ENCODE peak calls at places on chromosomes 6 and 20, in seven cellular contexts. D is GM12865; Q is myocyte; C is NCI-H1105; H is CD4-positive, alpha-beta T cell; V is stimulated activated CD4-positive, alpha-beta T cell treated with anti-CD3 and anti-CD28 coated beads, TNF-alpha, amount 100 ng/mL, for 1 hour; O is anterior cingulate cortex. E is an unnamed sample.

GRCh38 chr6:65461121-65461520 is 245.9 kb downstream of the EYS start:
- DNase-seq in D (no peak), Q (no peak), C (no peak), H (no peak), V (no peak), O (no peak), E (no peak)

GRCh38 chr6:5061152-5061551 is 24.0 kb upstream of the PPP1R3G start:
- DNase-seq in D (no peak), Q (no peak), C (no peak), H (no peak), V (no peak), O (no peak), E (peak)

GRCh38 chr6:90025418-90026089 is 131.3 kb downstream of the GJA10 start:
- DNase-seq in D (no peak), Q (peak), C (no peak), H (no peak), V (no peak), O (no peak), E (peak)

GRCh38 chr20:577167-577791 is 32.8 kb downstream of the TCF15 start:
- DNase-seq in D (peak), Q (no peak), C (no peak), H (no peak), V (no peak), O (no peak), E (peak)

GRCh38 chr20:25018425-25018824 is 25.9 kb upstream of the APMAP start:
- DNase-seq in D (no peak), Q (no peak), C (no peak), H (no peak), V (no peak), O (no peak), E (no peak)

GRCh38 chr20:61502433-61502832 is 250.4 kb downstream of the CDH4 start:
- DNase-seq in D (no peak), Q (no peak), C (no peak), H (no peak), V (no peak), O (no peak), E (no peak)

GRCh38 chr6:69086689-69087088 is 451.6 kb downstream of the ADGRB3 start:
- DNase-seq in D (no peak), Q (no peak), C (no peak), H (no peak), V (no peak), O (no peak), E (no peak)

GRCh38 chr20:168876-169275 is 11.6 kb downstream of the DEFB127 start:
- DNase-seq in D (no peak), Q (no peak), C (no peak), H (no peak), V (no peak), O (no peak), E (no peak)

GRCh38 chr6:157276134-157276532 is 47.2 kb downstream of the TMEM242 start:
- DNase-seq in D (no peak), Q (no peak), C (no peak), H (no peak), V (no peak), O (no peak), E (no peak)

GRCh38 chr20:64076061-64076997 is 3.0 kb downstream of the RGS19 start:
- DNase-seq in D (no peak), Q (no peak), C (no peak), H (no peak), V (no peak), O (no peak), E (no peak)

GRCh38 chr6:65170273-65170672 is 536.8 kb downstream of the EYS start:
- DNase-seq in D (no peak), Q (no peak), C (no peak), H (no peak), V (no peak), O (no peak), E (no peak)

GRCh38 chr6:34692280-34692679 is 4.3 kb downstream of the ILRUN start:
- DNase-seq in D (no peak), Q (no peak), C (no peak), H (no peak), V (no peak), O (no peak), E (no peak)

GRCh38 chr20:46646659-46647380 is 4.4 kb downstream of the SLC13A3 start:
- DNase-seq in D (no peak), Q (peak), C (no peak), H (no peak), V (no peak), O (no peak), E (no peak)

GRCh38 chr6:30687659-30688431 is 1.4 kb upstream of the PPP1R18 start:
- DNase-seq in D (peak), Q (peak), C (peak), H (no peak), V (no peak), O (peak), E (no peak)

GRCh38 chr6:20706293-20707165 is 172.3 kb downstream of the CDKAL1 start:
- DNase-seq in D (no peak), Q (peak), C (peak), H (no peak), V (no peak), O (no peak), E (no peak)

GRCh38 chr6:131858765-131859490 is 51.1 kb downstream of the ENPP1 start:
- DNase-seq in D (no peak), Q (peak), C (no peak), H (no peak), V (no peak), O (no peak), E (no peak)

GRCh38 chr6:151191477-151191995 is 48.2 kb upstream of the AKAP12 start:
- DNase-seq in D (no peak), Q (no peak), C (no peak), H (no peak), V (no peak), O (no peak), E (no peak)

GRCh38 chr20:5774438-5774837 is 24.2 kb downstream of the SHLD1 start:
- DNase-seq in D (no peak), Q (no peak), C (no peak), H (no peak), V (no peak), O (no peak), E (no peak)

GRCh38 chr20:10675456-10675848 is 1.7 kb upstream of the JAG1 start:
- DNase-seq in D (no peak), Q (no peak), C (no peak), H (no peak), V (no peak), O (no peak), E (no peak)

GRCh38 chr20:51412991-51413471 is 129.5 kb downstream of the NFATC2 start:
- DNase-seq in D (no peak), Q (peak), C (no peak), H (no peak), V (no peak), O (no peak), E (no peak)

GRCh38 chr6:134539865-134540323 is 222.0 kb upstream of the SGK1 start:
- DNase-seq in D (no peak), Q (no peak), C (no peak), H (no peak), V (no peak), O (no peak), E (peak)

GRCh38 chr6:41546866-41547798 is 951 bp downstream of the FOXP4 start:
- DNase-seq in D (peak), Q (peak), C (peak), H (no peak), V (no peak), O (no peak), E (no peak)

GRCh38 chr6:168737481-168737880 is 296.5 kb downstream of the SMOC2 start:
- DNase-seq in D (no peak), Q (no peak), C (no peak), H (no peak), V (no peak), O (no peak), E (no peak)

GRCh38 chr6:161618816-161619454 is 345.1 kb upstream of the AGPAT4 start:
- DNase-seq in D (peak), Q (peak), C (no peak), H (no peak), V (no peak), O (peak), E (peak)

GRCh38 chr6:73547046-73547445 is 26.2 kb upstream of the EEF1A1 start:
- DNase-seq in D (no peak), Q (no peak), C (no peak), H (no peak), V (no peak), O (no peak), E (peak)

GRCh38 chr6:124480021-124480430 is 482.2 kb upstream of the RNF217 start:
- DNase-seq in D (no peak), Q (peak), C (no peak), H (no peak), V (no peak), O (no peak), E (no peak)

GRCh38 chr6:138455746-138456392 is 43.4 kb downstream of the NHSL1 start:
- DNase-seq in D (peak), Q (peak), C (peak), H (no peak), V (no peak), O (no peak), E (no peak)

GRCh38 chr6:158111987-158112386 is 56.1 kb downstream of the SERAC1 start:
- DNase-seq in D (no peak), Q (no peak), C (no peak), H (no peak), V (no peak), O (no peak), E (no peak)

GRCh38 chr6:33014841-33015634 is 5.6 kb upstream of the HLA-DOA start:
- DNase-seq in D (peak), Q (peak), C (peak), H (peak), V (peak), O (peak), E (peak)

GRCh38 chr20:19947611-19948264 is 69.4 kb upstream of the NAA20 start:
- DNase-seq in D (peak), Q (peak), C (no peak), H (no peak), V (no peak), O (no peak), E (peak)

GRCh38 chr6:2448826-2449571 is 203.6 kb upstream of the GMDS start:
- DNase-seq in D (peak), Q (peak), C (peak), H (no peak), V (no peak), O (no peak), E (peak)

GRCh38 chr6:36358235-36358915 is 21.7 kb upstream of the BNIP5 start:
- DNase-seq in D (peak), Q (peak), C (no peak), H (no peak), V (no peak), O (no peak), E (no peak)

GRCh38 chr20:10263385-10264165 is 44.9 kb downstream of the SNAP25 start:
- DNase-seq in D (no peak), Q (no peak), C (no peak), H (no peak), V (no peak), O (no peak), E (no peak)